ENCODE peak calls at places on chromosomes 1 and 21, in six cellular contexts. One of them, this sample, is unnamed.
A peak's percentile ranks its signal among the peaks of the same experiment; 100 is the strongest.

GRCh38 chr1:198157241-198157846 is 546 bp downstream of the NEK7 start:
- DNase-seq in brain microvascular endothelial cell: peak; percentile 91
- DNase-seq in lower lobe of right lung: peak; percentile 94
- DNase-seq in CD8-positive, alpha-beta T cell: peak; percentile 78
- DNase-seq in astrocyte of the spinal cord: peak; percentile 97
- DNase-seq in adrenal gland: peak; percentile 92
- DNase-seq in this sample: peak; percentile 97

GRCh38 chr1:204830671-204831585 is 39.7 kb upstream of the NFASC start:
- DNase-seq in adrenal gland: no peak
- DNase-seq in astrocyte of the spinal cord: no peak
- DNase-seq in CD8-positive, alpha-beta T cell: no peak
- DNase-seq in lower lobe of right lung: no peak
- DNase-seq in brain microvascular endothelial cell: no peak
- DNase-seq in this sample: no peak

GRCh38 chr1:229336345-229336744 is 6.5 kb downstream of the CCSAP start:
- DNase-seq in brain microvascular endothelial cell: no peak
- DNase-seq in astrocyte of the spinal cord: no peak
- DNase-seq in adrenal gland: no peak
- DNase-seq in lower lobe of right lung: no peak
- DNase-seq in CD8-positive, alpha-beta T cell: no peak
- DNase-seq in this sample: no peak

GRCh38 chr1:52281518-52281917 is 84.5 kb downstream of the CC2D1B start:
- DNase-seq in adrenal gland: peak; percentile 12
- DNase-seq in CD8-positive, alpha-beta T cell: no peak
- DNase-seq in brain microvascular endothelial cell: peak; percentile 44
- DNase-seq in astrocyte of the spinal cord: peak; percentile 5
- DNase-seq in lower lobe of right lung: no peak
- DNase-seq in this sample: peak; percentile 61

GRCh38 chr1:235984041-235984820 is 80.7 kb downstream of the NID1 start:
- DNase-seq in CD8-positive, alpha-beta T cell: no peak
- DNase-seq in adrenal gland: no peak
- DNase-seq in astrocyte of the spinal cord: peak; percentile 88
- DNase-seq in brain microvascular endothelial cell: peak; percentile 66
- DNase-seq in lower lobe of right lung: no peak
- DNase-seq in this sample: peak; percentile 84

GRCh38 chr21:35212393-35213127 is 163.5 kb upstream of the RUNX1 start:
- DNase-seq in lower lobe of right lung: no peak
- DNase-seq in CD8-positive, alpha-beta T cell: no peak
- DNase-seq in adrenal gland: no peak
- DNase-seq in astrocyte of the spinal cord: peak; percentile 49
- DNase-seq in brain microvascular endothelial cell: no peak
- DNase-seq in this sample: peak; percentile 41

GRCh38 chr1:243742814-243743213 is 107.2 kb downstream of the AKT3 start:
- DNase-seq in lower lobe of right lung: no peak
- DNase-seq in astrocyte of the spinal cord: peak; percentile 79
- DNase-seq in CD8-positive, alpha-beta T cell: no peak
- DNase-seq in brain microvascular endothelial cell: peak; percentile 87
- DNase-seq in adrenal gland: no peak
- DNase-seq in this sample: peak; percentile 66

GRCh38 chr1:211474426-211474825 is 17.5 kb downstream of the RD3 start:
- DNase-seq in lower lobe of right lung: no peak
- DNase-seq in adrenal gland: no peak
- DNase-seq in CD8-positive, alpha-beta T cell: no peak
- DNase-seq in brain microvascular endothelial cell: no peak
- DNase-seq in astrocyte of the spinal cord: no peak
- DNase-seq in this sample: peak; percentile 7

GRCh38 chr1:56411484-56412180 is 167.7 kb downstream of the PLPP3 start:
- DNase-seq in lower lobe of right lung: no peak
- DNase-seq in brain microvascular endothelial cell: no peak
- DNase-seq in astrocyte of the spinal cord: no peak
- DNase-seq in adrenal gland: peak; percentile 31
- DNase-seq in CD8-positive, alpha-beta T cell: no peak
- DNase-seq in this sample: no peak

GRCh38 chr1:177517556-177517955 is 346.8 kb downstream of the BRINP2 start:
- DNase-seq in astrocyte of the spinal cord: peak; percentile 74
- DNase-seq in adrenal gland: no peak
- DNase-seq in lower lobe of right lung: no peak
- DNase-seq in brain microvascular endothelial cell: peak; percentile 10
- DNase-seq in CD8-positive, alpha-beta T cell: no peak
- DNase-seq in this sample: peak; percentile 4

GRCh38 chr1:203858055-203858454 is 3.3 kb upstream of the SNRPE start:
- DNase-seq in CD8-positive, alpha-beta T cell: no peak
- DNase-seq in astrocyte of the spinal cord: peak; percentile 78
- DNase-seq in brain microvascular endothelial cell: peak; percentile 80
- DNase-seq in lower lobe of right lung: no peak
- DNase-seq in adrenal gland: peak; percentile 32
- DNase-seq in this sample: peak; percentile 54

GRCh38 chr1:231951399-231951798 is 324.8 kb downstream of the DISC1 start:
- DNase-seq in CD8-positive, alpha-beta T cell: no peak
- DNase-seq in lower lobe of right lung: no peak
- DNase-seq in astrocyte of the spinal cord: peak; percentile 80
- DNase-seq in brain microvascular endothelial cell: peak; percentile 76
- DNase-seq in adrenal gland: no peak
- DNase-seq in this sample: no peak

GRCh38 chr1:27144920-27145661 is 9.8 kb downstream of the SLC9A1 start:
- DNase-seq in adrenal gland: no peak
- DNase-seq in brain microvascular endothelial cell: peak; percentile 60
- DNase-seq in CD8-positive, alpha-beta T cell: no peak
- DNase-seq in astrocyte of the spinal cord: peak; percentile 73
- DNase-seq in lower lobe of right lung: no peak
- DNase-seq in this sample: peak; percentile 81

GRCh38 chr1:164310166-164310565 is 248.8 kb upstream of the PBX1 start:
- DNase-seq in lower lobe of right lung: no peak
- DNase-seq in CD8-positive, alpha-beta T cell: no peak
- DNase-seq in adrenal gland: no peak
- DNase-seq in brain microvascular endothelial cell: peak; percentile 18
- DNase-seq in astrocyte of the spinal cord: peak; percentile 34
- DNase-seq in this sample: no peak

GRCh38 chr1:71135571-71135970 is 54.7 kb upstream of the ZRANB2 start:
- DNase-seq in adrenal gland: no peak
- DNase-seq in astrocyte of the spinal cord: peak; percentile 40
- DNase-seq in lower lobe of right lung: no peak
- DNase-seq in CD8-positive, alpha-beta T cell: no peak
- DNase-seq in brain microvascular endothelial cell: no peak
- DNase-seq in this sample: no peak

GRCh38 chr1:48681476-48682305 is 95.0 kb downstream of the BEND5 start:
- DNase-seq in lower lobe of right lung: no peak
- DNase-seq in astrocyte of the spinal cord: peak; percentile 30
- DNase-seq in CD8-positive, alpha-beta T cell: no peak
- DNase-seq in brain microvascular endothelial cell: no peak
- DNase-seq in adrenal gland: peak; percentile 78
- DNase-seq in this sample: no peak

GRCh38 chr1:155002479-155003226 is at the start of gene ZBTB7B:
- DNase-seq in brain microvascular endothelial cell: no peak
- DNase-seq in lower lobe of right lung: peak; percentile 80
- DNase-seq in CD8-positive, alpha-beta T cell: no peak
- DNase-seq in astrocyte of the spinal cord: peak; percentile 47
- DNase-seq in adrenal gland: peak; percentile 56
- DNase-seq in this sample: peak; percentile 20

GRCh38 chr1:43933386-43934278 is at the start of gene ARTN:
- DNase-seq in lower lobe of right lung: no peak
- DNase-seq in adrenal gland: peak; percentile 16
- DNase-seq in brain microvascular endothelial cell: no peak
- DNase-seq in astrocyte of the spinal cord: no peak
- DNase-seq in CD8-positive, alpha-beta T cell: no peak
- DNase-seq in this sample: no peak

GRCh38 chr1:3541930-3542329 is 69.4 kb downstream of the MEGF6 start:
- DNase-seq in astrocyte of the spinal cord: no peak
- DNase-seq in brain microvascular endothelial cell: no peak
- DNase-seq in adrenal gland: no peak
- DNase-seq in CD8-positive, alpha-beta T cell: no peak
- DNase-seq in lower lobe of right lung: no peak
- DNase-seq in this sample: no peak

GRCh38 chr1:153549741-153550397 is 811 bp upstream of the S100A3 start:
- DNase-seq in adrenal gland: no peak
- DNase-seq in brain microvascular endothelial cell: no peak
- DNase-seq in CD8-positive, alpha-beta T cell: no peak
- DNase-seq in astrocyte of the spinal cord: no peak
- DNase-seq in lower lobe of right lung: no peak
- DNase-seq in this sample: no peak

GRCh38 chr1:99964806-99965205 is 5.0 kb upstream of the SLC35A3 start:
- DNase-seq in lower lobe of right lung: no peak
- DNase-seq in astrocyte of the spinal cord: no peak
- DNase-seq in brain microvascular endothelial cell: no peak
- DNase-seq in CD8-positive, alpha-beta T cell: no peak
- DNase-seq in adrenal gland: no peak
- DNase-seq in this sample: no peak

GRCh38 chr1:119549719-119550141 is 42.7 kb downstream of the HSD3B1 start:
- DNase-seq in astrocyte of the spinal cord: peak; percentile 71
- DNase-seq in brain microvascular endothelial cell: peak; percentile 76
- DNase-seq in adrenal gland: peak; percentile 74
- DNase-seq in CD8-positive, alpha-beta T cell: no peak
- DNase-seq in lower lobe of right lung: peak; percentile 51
- DNase-seq in this sample: peak; percentile 79

GRCh38 chr1:115090547-115090946 is 1.2 kb upstream of the TSPAN2 start:
- DNase-seq in CD8-positive, alpha-beta T cell: no peak
- DNase-seq in lower lobe of right lung: no peak
- DNase-seq in adrenal gland: no peak
- DNase-seq in brain microvascular endothelial cell: peak; percentile 56
- DNase-seq in astrocyte of the spinal cord: peak; percentile 51
- DNase-seq in this sample: no peak

GRCh38 chr1:246925997-246926626 is 5.6 kb downstream of the AHCTF1 start:
- DNase-seq in brain microvascular endothelial cell: no peak
- DNase-seq in lower lobe of right lung: no peak
- DNase-seq in CD8-positive, alpha-beta T cell: no peak
- DNase-seq in adrenal gland: no peak
- DNase-seq in astrocyte of the spinal cord: no peak
- DNase-seq in this sample: no peak

GRCh38 chr21:34900376-34900775 is 148.7 kb downstream of the RUNX1 start:
- DNase-seq in brain microvascular endothelial cell: no peak
- DNase-seq in adrenal gland: no peak
- DNase-seq in astrocyte of the spinal cord: peak; percentile 61
- DNase-seq in CD8-positive, alpha-beta T cell: no peak
- DNase-seq in lower lobe of right lung: no peak
- DNase-seq in this sample: peak; percentile 66

GRCh38 chr1:154952664-154953063 is 3.2 kb downstream of the PBXIP1 start:
- DNase-seq in lower lobe of right lung: no peak
- DNase-seq in adrenal gland: peak; percentile 78
- DNase-seq in CD8-positive, alpha-beta T cell: no peak
- DNase-seq in astrocyte of the spinal cord: no peak
- DNase-seq in brain microvascular endothelial cell: no peak
- DNase-seq in this sample: no peak

GRCh38 chr1:174884001-174884400 is 115.7 kb upstream of the CACYBP start:
- DNase-seq in lower lobe of right lung: no peak
- DNase-seq in brain microvascular endothelial cell: no peak
- DNase-seq in astrocyte of the spinal cord: no peak
- DNase-seq in CD8-positive, alpha-beta T cell: no peak
- DNase-seq in adrenal gland: peak; percentile 3
- DNase-seq in this sample: no peak

GRCh38 chr1:78035121-78035520 is 10.6 kb upstream of the GIPC2 start:
- DNase-seq in CD8-positive, alpha-beta T cell: no peak
- DNase-seq in brain microvascular endothelial cell: no peak
- DNase-seq in adrenal gland: no peak
- DNase-seq in lower lobe of right lung: no peak
- DNase-seq in astrocyte of the spinal cord: no peak
- DNase-seq in this sample: peak; percentile 33

GRCh38 chr1:154423303-154423987 is 18.3 kb downstream of the IL6R start:
- DNase-seq in astrocyte of the spinal cord: peak; percentile 56
- DNase-seq in adrenal gland: peak; percentile 47
- DNase-seq in CD8-positive, alpha-beta T cell: no peak
- DNase-seq in brain microvascular endothelial cell: no peak
- DNase-seq in lower lobe of right lung: peak; percentile 11
- DNase-seq in this sample: no peak

GRCh38 chr21:36156339-36156814 is 247 bp upstream of the DOP1B start:
- DNase-seq in astrocyte of the spinal cord: peak; percentile 99
- DNase-seq in brain microvascular endothelial cell: peak; percentile 98
- DNase-seq in lower lobe of right lung: peak; percentile 100
- DNase-seq in CD8-positive, alpha-beta T cell: peak; percentile 100
- DNase-seq in adrenal gland: peak; percentile 100
- DNase-seq in this sample: peak; percentile 100

GRCh38 chr1:150263549-150263948 is 5.3 kb downstream of the APH1A start:
- DNase-seq in CD8-positive, alpha-beta T cell: no peak
- DNase-seq in lower lobe of right lung: no peak
- DNase-seq in adrenal gland: no peak
- DNase-seq in astrocyte of the spinal cord: no peak
- DNase-seq in brain microvascular endothelial cell: no peak
- DNase-seq in this sample: no peak
- H3K4me3 ChIP-seq in CD8-positive, alpha-beta T cell: no peak overlapping the region
- H3K4me3 ChIP-seq in lower lobe of right lung: no peak overlapping the region
- H3K4me3 ChIP-seq in adrenal gland: no peak overlapping the region
- H3K4me3 ChIP-seq in astrocyte of the spinal cord: no peak overlapping the region
- H3K4me3 ChIP-seq in brain microvascular endothelial cell: no peak overlapping the region
- H3K4me3 ChIP-seq in this sample: no peak overlapping the region

GRCh38 chr1:32042330-32042729 is 28.7 kb downstream of the KHDRBS1 start:
- DNase-seq in lower lobe of right lung: no peak
- DNase-seq in brain microvascular endothelial cell: no peak
- DNase-seq in adrenal gland: no peak
- DNase-seq in CD8-positive, alpha-beta T cell: no peak
- DNase-seq in astrocyte of the spinal cord: no peak
- DNase-seq in this sample: no peak
- TF ChIP-seq CTCF in lower lobe of right lung: no peak
- TF ChIP-seq CTCF in brain microvascular endothelial cell: no peak
- TF ChIP-seq CTCF in adrenal gland: no peak
- TF ChIP-seq CTCF in CD8-positive, alpha-beta T cell: no peak
- TF ChIP-seq CTCF in astrocyte of the spinal cord: no peak
- TF ChIP-seq CTCF in this sample: no peak

DNA sequence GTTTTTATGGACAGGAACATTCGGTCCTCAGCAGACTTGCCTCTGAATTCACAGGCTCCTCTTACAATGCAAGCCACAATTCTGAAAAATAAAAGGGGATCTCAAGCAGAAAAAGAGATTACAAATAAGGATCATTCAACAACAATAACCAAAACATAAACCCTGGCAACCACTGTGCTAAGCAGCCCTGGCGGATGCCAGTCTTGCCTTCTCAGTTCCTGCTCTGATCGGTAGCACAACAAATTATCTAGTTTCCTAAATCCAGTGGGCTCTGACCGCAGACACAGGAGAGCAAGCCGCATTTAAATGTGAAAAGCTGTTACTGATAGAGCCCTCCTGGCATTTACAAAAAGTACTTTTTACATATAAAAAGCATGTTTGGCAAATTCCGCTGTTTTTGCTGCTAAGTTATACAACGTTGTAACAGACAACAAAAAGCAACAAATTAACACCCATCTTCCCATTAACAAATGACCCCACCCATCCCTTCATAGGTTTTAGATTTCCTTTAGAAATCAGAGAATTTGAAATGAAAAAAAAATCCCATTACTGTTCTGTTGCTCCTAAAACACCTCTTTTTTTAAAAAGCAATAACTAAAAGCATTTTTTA is 123.3 kb upstream of the FOXD3 start:
- DNase-seq in CD8-positive, alpha-beta T cell: no peak
- DNase-seq in lower lobe of right lung: no peak
- DNase-seq in astrocyte of the spinal cord: no peak
- DNase-seq in brain microvascular endothelial cell: no peak
- DNase-seq in adrenal gland: no peak
- DNase-seq in this sample: no peak
- H3K4me3 ChIP-seq in CD8-positive, alpha-beta T cell: no peak overlapping the region
- H3K4me3 ChIP-seq in lower lobe of right lung: no peak overlapping the region
- H3K4me3 ChIP-seq in astrocyte of the spinal cord: no peak overlapping the region
- H3K4me3 ChIP-seq in brain microvascular endothelial cell: no peak overlapping the region
- H3K4me3 ChIP-seq in adrenal gland: no peak overlapping the region
- H3K4me3 ChIP-seq in this sample: no peak overlapping the region

DNA sequence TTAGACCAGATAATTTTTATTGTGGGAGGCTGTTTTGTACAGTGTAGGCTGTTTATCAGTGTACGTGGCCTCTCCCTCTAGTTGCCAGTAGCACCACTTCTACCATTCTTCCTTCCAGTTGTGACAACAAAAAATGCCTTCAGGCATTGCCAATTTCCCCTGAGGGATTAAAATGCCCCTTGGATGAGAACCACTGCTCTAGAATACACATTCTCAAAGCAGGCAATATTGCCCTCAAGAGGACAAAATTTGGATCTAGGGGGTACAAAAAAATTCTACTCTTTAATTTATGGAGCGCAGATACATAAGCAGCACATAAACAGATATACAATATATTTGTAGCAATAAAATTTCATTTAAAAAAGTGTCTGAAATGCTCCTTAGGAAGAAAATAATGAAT is 674.6 kb downstream of the PTPRC start:
- DNase-seq in astrocyte of the spinal cord: no peak
- DNase-seq in lower lobe of right lung: no peak
- DNase-seq in brain microvascular endothelial cell: no peak
- DNase-seq in adrenal gland: no peak
- DNase-seq in CD8-positive, alpha-beta T cell: no peak
- DNase-seq in this sample: no peak
- TF ChIP-seq CTCF in astrocyte of the spinal cord: no peak
- TF ChIP-seq CTCF in lower lobe of right lung: no peak
- TF ChIP-seq CTCF in brain microvascular endothelial cell: no peak
- TF ChIP-seq CTCF in adrenal gland: no peak
- TF ChIP-seq CTCF in CD8-positive, alpha-beta T cell: no peak
- TF ChIP-seq CTCF in this sample: no peak

This sample was measured in fibroblast of villous mesenchyme.